ENCODE peak calls at places on chromosomes 12 and 14, in five cellular contexts. O is K562, R is suprapubic skin, M is SK-N-SH, J is transverse colon. Z is an unnamed sample.

GRCh38 chr12:94725375-94726168 is 75.2 kb upstream of the TMCC3 start:
- DNase-seq in R (no peak), M (no peak), O (peak; percentile 19), J (peak; percentile 23), Z (no peak)

GRCh38 chr12:79367016-79367575 is 323.7 kb downstream of the PAWR start:
- DNase-seq in O (no peak), J (no peak), R (no peak), M (no peak), Z (no peak)

GRCh38 chr12:113439606-113440030 is 17.4 kb downstream of the SDSL start:
- DNase-seq in O (peak; percentile 77), R (no peak), J (no peak), M (peak; percentile 80), Z (no peak)

GRCh38 chr14:26811756-26812305 is 214.0 kb upstream of the NOVA1 start:
- DNase-seq in J (no peak), O (no peak), R (no peak), M (no peak), Z (no peak)

GRCh38 chr12:106863185-106863584 is 88.7 kb downstream of the RIC8B start:
- DNase-seq in R (no peak), J (no peak), M (no peak), O (no peak), Z (no peak)

GRCh38 chr12:55743967-55744931 is 1.3 kb downstream of the GDF11 start:
- DNase-seq in M (peak; percentile 49), R (no peak), O (peak; percentile 42), J (no peak), Z (peak; percentile 69)

GRCh38 chr14:87139299-87139698 is 853.7 kb downstream of the GALC start:
- DNase-seq in O (no peak), R (no peak), J (no peak), M (no peak), Z (no peak)

GRCh38 chr12:86376052-86376451 is 119.9 kb upstream of the MGAT4C start:
- DNase-seq in M (peak; percentile 17), R (no peak), O (no peak), J (no peak), Z (no peak)

GRCh38 chr14:70317969-70318634 is 41.4 kb downstream of the COX16 start:
- DNase-seq in J (peak; percentile 29), O (no peak), M (peak; percentile 63), R (no peak), Z (no peak)

GRCh38 chr12:65415826-65416225 is 137.3 kb downstream of the MSRB3 start:
- DNase-seq in R (no peak), J (no peak), M (no peak), O (no peak), Z (no peak)

DNA sequence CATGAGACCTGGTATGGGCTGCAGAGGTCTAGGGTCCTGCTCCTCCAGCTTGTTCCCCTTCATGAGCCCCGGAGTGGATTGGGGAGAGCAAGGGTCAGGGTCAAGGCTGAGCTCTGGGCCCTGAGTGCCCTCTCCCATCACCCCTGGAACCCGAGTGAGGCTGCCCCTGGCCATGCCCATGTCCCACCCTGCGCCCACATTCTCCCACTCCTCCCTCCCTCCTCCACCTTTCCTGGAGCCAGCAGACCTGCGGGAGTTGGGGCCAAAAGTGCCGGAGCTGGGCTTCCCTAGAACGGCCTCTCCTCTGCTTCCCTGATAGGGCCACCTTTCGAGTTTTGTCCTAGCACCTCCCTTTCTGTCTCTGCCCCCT is 597 bp downstream of the SCNN1A start:
- DNase-seq in O (no peak), R (no peak), M (no peak), J (peak; percentile 17), Z (no peak)
- H3K27ac ChIP-seq in O (no peak overlapping the region), R (peak overlapping the region; percentile 82), M (no peak overlapping the region), J (peak overlapping the region; percentile 93), Z (peak overlapping the region; percentile 80)

DNA sequence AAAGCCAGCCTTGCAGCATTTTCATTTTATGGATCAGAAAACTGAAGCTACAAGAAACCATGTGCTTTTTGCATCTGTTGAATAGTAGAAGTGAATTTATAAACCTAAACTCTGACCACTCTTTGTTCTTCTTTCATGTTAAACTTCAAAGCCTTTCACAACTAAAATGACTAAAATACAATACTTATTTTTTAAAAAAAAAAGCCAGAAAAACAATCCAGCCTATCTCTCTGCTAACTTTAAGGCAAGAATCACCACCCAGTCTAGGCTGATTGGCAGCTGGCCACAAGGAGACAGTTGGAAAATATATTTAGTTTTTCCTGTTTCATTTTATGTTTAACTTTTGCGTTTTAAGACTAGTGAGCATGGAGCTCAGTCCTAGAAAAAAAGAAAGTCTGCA is 233.6 kb upstream of the DAAM1 start:
- DNase-seq in O (no peak), M (no peak), J (peak; percentile 14), R (no peak), Z (no peak)
- H3K27me3 ChIP-seq in O (no peaks in the 10 kb centered on the region), M (no peaks in the 10 kb centered on the region), J (no peaks in the 10 kb centered on the region), R (no peaks in the 10 kb centered on the region), Z (no peaks in the 10 kb centered on the region)

GRCh38 chr14:25375639-25376038 is 325.7 kb upstream of the STXBP6 start:
- DNase-seq in M (no peak), R (no peak), O (no peak), J (no peak), Z (no peak)

DNA sequence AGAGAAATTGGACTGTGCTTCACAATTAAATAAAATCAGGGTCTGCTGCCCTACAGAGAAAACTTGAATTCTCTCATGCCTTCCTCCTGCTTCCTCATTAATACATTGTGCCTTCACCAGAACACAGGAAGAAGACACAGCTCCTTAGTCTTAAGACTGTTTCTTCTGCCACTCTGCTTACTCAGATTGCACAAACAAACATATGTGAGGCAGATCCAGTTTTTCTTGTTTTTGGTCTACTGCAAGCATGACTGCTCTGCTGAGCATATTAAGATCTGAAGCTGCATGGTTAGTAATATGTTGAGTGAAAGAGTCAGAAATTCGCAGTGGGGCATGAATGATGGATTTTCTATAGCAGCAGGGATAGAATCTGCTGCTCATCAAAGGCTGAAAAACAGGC is 321.1 kb upstream of the STXBP6 start:
- DNase-seq in J (no peak), R (no peak), M (no peak), O (no peak), Z (no peak)
- TF ChIP-seq EP300 in J (no peak), R (no peak), M (no peak), O (no peak), Z (no peak)

GRCh38 chr14:100250732-100251465 is 12.0 kb downstream of the YY1 start:
- DNase-seq in R (no peak), M (no peak), J (no peak), O (no peak), Z (no peak)
- H3K27ac ChIP-seq in R (no peak overlapping the region), M (no peak overlapping the region), J (no peak overlapping the region), O (peak overlapping the region; percentile 24), Z (no peak overlapping the region)

GRCh38 chr14:96734076-96734622 is 63.0 kb upstream of the VRK1 start:
- DNase-seq in J (no peak), M (no peak), R (no peak), O (no peak), Z (no peak)
- H3K27me3 ChIP-seq in J (peaks cover 73% of the 10 kb centered on the region), M (peaks cover 23% of the 10 kb centered on the region), R (peaks cover 53% of the 10 kb centered on the region), O (peaks cover 64% of the 10 kb centered on the region), Z (peaks cover 11% of the 10 kb centered on the region)

GRCh38 chr12:16833376-16833775 is 227.4 kb upstream of the LMO3 start:
- DNase-seq in M (no peak), J (no peak), R (no peak), O (no peak), Z (no peak)
- TF ChIP-seq EP300 in M (no peak), J (no peak), R (no peak), O (no peak), Z (no peak)

DNA sequence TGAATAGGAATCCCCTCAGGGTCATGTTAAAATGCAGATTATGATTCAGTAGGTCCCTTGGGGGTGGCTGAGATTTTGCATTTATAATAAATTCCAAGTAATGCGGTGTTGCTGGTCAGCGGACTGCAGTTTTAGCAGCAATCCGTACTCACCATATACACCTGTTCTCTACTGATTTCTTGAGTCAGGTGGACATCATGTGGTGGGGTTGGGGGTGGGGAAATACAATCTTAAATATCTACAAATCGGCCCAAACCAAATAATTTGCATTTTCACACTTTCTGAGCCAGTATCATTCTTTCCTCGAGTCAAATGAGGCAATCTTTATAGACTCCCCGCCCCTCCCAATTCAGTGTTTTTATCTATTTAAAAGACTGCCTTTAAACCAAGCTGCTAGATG is 938 bp downstream of the SPATA7 start:
- DNase-seq in J (no peak), M (no peak), R (no peak), O (no peak), Z (no peak)
- H3K27ac ChIP-seq in J (no peak overlapping the region), M (no peak overlapping the region), R (no peak overlapping the region), O (no peak overlapping the region), Z (no peak overlapping the region)

GRCh38 chr12:92676710-92677109 is 26.1 kb upstream of the PLEKHG7 start:
- DNase-seq in J (no peak), M (no peak), O (no peak), R (no peak), Z (no peak)
- H3K27me3 ChIP-seq in J (no peaks in the 10 kb centered on the region), M (no peaks in the 10 kb centered on the region), O (peaks cover 17% of the 10 kb centered on the region), R (no peaks in the 10 kb centered on the region), Z (no peaks in the 10 kb centered on the region)

DNA sequence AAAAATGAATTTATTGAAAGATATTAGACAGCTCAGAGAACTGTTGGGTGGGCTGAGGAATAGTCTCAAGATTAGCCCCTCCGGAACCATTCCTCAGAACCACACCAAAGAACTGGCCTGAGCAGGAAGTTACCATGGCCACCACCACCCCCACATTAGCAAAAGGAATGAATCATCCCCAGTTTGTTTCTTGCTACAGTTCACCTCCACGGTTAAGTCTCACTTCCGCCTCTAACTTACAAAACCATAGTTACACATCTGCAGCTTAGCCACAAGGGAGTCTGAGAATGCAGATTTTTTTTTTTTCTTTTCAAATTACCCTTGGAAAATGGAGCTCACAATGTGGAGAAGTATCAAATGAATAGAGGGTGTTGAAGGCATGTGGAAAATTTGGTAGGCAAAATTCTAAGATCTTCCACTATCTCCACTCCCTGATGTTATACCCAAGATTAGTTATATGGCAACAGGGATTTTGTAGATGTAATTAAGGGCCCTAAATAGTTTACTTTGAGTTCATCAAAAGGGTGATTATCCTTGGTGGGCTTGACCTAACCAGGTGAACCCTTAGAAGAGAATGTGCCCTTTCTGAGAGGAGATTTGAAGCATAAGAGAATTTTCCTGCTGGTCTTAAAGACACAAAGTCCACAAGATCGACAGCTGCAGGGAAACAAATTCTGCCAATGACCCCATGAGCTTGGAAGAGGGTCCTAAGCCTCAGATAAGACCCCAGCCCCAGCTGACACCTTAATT is 129.8 kb upstream of the KRR1 start:
- DNase-seq in O (peak; percentile 36), M (no peak), J (peak; percentile 8), R (no peak), Z (no peak)
- TF ChIP-seq EP300 in O (peak; percentile 14), M (no peak), J (no peak), R (no peak), Z (no peak)

GRCh38 chr12:5577741-5578140 is 145.8 kb downstream of the NTF3 start:
- DNase-seq in O (no peak), M (no peak), R (no peak), J (no peak), Z (no peak)

GRCh38 chr12:5578775-5579174 is 146.9 kb downstream of the NTF3 start:
- DNase-seq in J (no peak), O (no peak), R (no peak), M (no peak), Z (no peak)

GRCh38 chr12:5576011-5576410 is 144.1 kb downstream of the NTF3 start:
- DNase-seq in M (no peak), R (no peak), O (no peak), J (no peak), Z (no peak)

GRCh38 chr12:5580911-5581488 is 149.1 kb downstream of the NTF3 start:
- DNase-seq in J (no peak), M (no peak), O (no peak), R (no peak), Z (no peak)

GRCh38 chr12:5577239-5577638 is 145.3 kb downstream of the NTF3 start:
- DNase-seq in M (no peak), O (no peak), R (no peak), J (peak; percentile 27), Z (no peak)
- H3K27ac ChIP-seq in M (no peak overlapping the region), O (no peak overlapping the region), R (no peak overlapping the region), J (peak overlapping the region; percentile 38), Z (no peak overlapping the region)

Z was measured in sigmoid colon.